ENCODE peak calls at places on chromosomes 6 and 20, in nine cellular contexts. One of them, this sample, is unnamed.

GRCh38 chr6:27811383-27811782 is 100.8 kb downstream of the OR2B2 start:
- DNase-seq in iris pigment epithelial cell: no peak
- DNase-seq in Caki2: peak
- DNase-seq in omental fat pad: no peak
- DNase-seq in HepG2: no peak
- DNase-seq in amygdala: no peak
- DNase-seq in CD8-positive, alpha-beta memory T cell: no peak
- DNase-seq in heart right ventricle: no peak
- DNase-seq in left cardiac atrium: no peak
- DNase-seq in this sample: no peak

GRCh38 chr6:94769197-94769596 is 808.1 kb upstream of the MANEA start:
- DNase-seq in CD8-positive, alpha-beta memory T cell: no peak
- DNase-seq in amygdala: no peak
- DNase-seq in Caki2: no peak
- DNase-seq in iris pigment epithelial cell: no peak
- DNase-seq in heart right ventricle: no peak
- DNase-seq in HepG2: no peak
- DNase-seq in omental fat pad: no peak
- DNase-seq in left cardiac atrium: no peak
- DNase-seq in this sample: no peak

GRCh38 chr6:1023229-1023628 is 288.7 kb upstream of the FOXQ1 start:
- DNase-seq in amygdala: no peak
- DNase-seq in left cardiac atrium: no peak
- DNase-seq in iris pigment epithelial cell: no peak
- DNase-seq in CD8-positive, alpha-beta memory T cell: no peak
- DNase-seq in omental fat pad: no peak
- DNase-seq in HepG2: no peak
- DNase-seq in heart right ventricle: no peak
- DNase-seq in Caki2: no peak
- DNase-seq in this sample: no peak

GRCh38 chr20:24741673-24742072 is 207.4 kb upstream of the CST7 start:
- DNase-seq in iris pigment epithelial cell: no peak
- DNase-seq in amygdala: no peak
- DNase-seq in CD8-positive, alpha-beta memory T cell: no peak
- DNase-seq in left cardiac atrium: no peak
- DNase-seq in Caki2: no peak
- DNase-seq in omental fat pad: no peak
- DNase-seq in heart right ventricle: no peak
- DNase-seq in HepG2: no peak
- DNase-seq in this sample: no peak

GRCh38 chr20:31652917-31653385 is 15.2 kb downstream of the COX4I2 start:
- DNase-seq in left cardiac atrium: no peak
- DNase-seq in amygdala: no peak
- DNase-seq in HepG2: no peak
- DNase-seq in heart right ventricle: no peak
- DNase-seq in omental fat pad: no peak
- DNase-seq in iris pigment epithelial cell: peak
- DNase-seq in Caki2: no peak
- DNase-seq in CD8-positive, alpha-beta memory T cell: no peak
- DNase-seq in this sample: peak

GRCh38 chr20:21936261-21936660 is 230.8 kb downstream of the PAX1 start:
- DNase-seq in Caki2: no peak
- DNase-seq in heart right ventricle: no peak
- DNase-seq in amygdala: no peak
- DNase-seq in left cardiac atrium: no peak
- DNase-seq in HepG2: no peak
- DNase-seq in iris pigment epithelial cell: no peak
- DNase-seq in omental fat pad: no peak
- DNase-seq in CD8-positive, alpha-beta memory T cell: no peak
- DNase-seq in this sample: no peak

GRCh38 chr6:75236630-75237029 is 7.0 kb downstream of the COX7A2 start:
- DNase-seq in omental fat pad: no peak
- DNase-seq in CD8-positive, alpha-beta memory T cell: no peak
- DNase-seq in amygdala: no peak
- DNase-seq in heart right ventricle: no peak
- DNase-seq in iris pigment epithelial cell: no peak
- DNase-seq in HepG2: no peak
- DNase-seq in Caki2: no peak
- DNase-seq in left cardiac atrium: no peak
- DNase-seq in this sample: no peak

GRCh38 chr20:23626040-23626620 is 11.6 kb downstream of the CST3 start:
- DNase-seq in iris pigment epithelial cell: peak
- DNase-seq in heart right ventricle: no peak
- DNase-seq in CD8-positive, alpha-beta memory T cell: no peak
- DNase-seq in HepG2: no peak
- DNase-seq in omental fat pad: no peak
- DNase-seq in Caki2: no peak
- DNase-seq in amygdala: no peak
- DNase-seq in left cardiac atrium: no peak
- DNase-seq in this sample: no peak

GRCh38 chr6:29942275-29943052 is at the start of gene HLA-A:
- DNase-seq in amygdala: peak
- DNase-seq in left cardiac atrium: peak
- DNase-seq in CD8-positive, alpha-beta memory T cell: peak
- DNase-seq in omental fat pad: peak
- DNase-seq in heart right ventricle: peak
- DNase-seq in HepG2: peak
- DNase-seq in iris pigment epithelial cell: peak
- DNase-seq in Caki2: peak
- DNase-seq in this sample: peak

GRCh38 chr20:37295595-37295994 is 6.1 kb downstream of the MANBAL start:
- DNase-seq in Caki2: peak
- DNase-seq in omental fat pad: no peak
- DNase-seq in left cardiac atrium: no peak
- DNase-seq in amygdala: no peak
- DNase-seq in heart right ventricle: no peak
- DNase-seq in CD8-positive, alpha-beta memory T cell: no peak
- DNase-seq in HepG2: no peak
- DNase-seq in iris pigment epithelial cell: no peak
- DNase-seq in this sample: no peak

GRCh38 chr6:107304421-107305025 is 154.8 kb downstream of the PDSS2 start:
- DNase-seq in omental fat pad: no peak
- DNase-seq in HepG2: no peak
- DNase-seq in left cardiac atrium: no peak
- DNase-seq in iris pigment epithelial cell: peak
- DNase-seq in heart right ventricle: no peak
- DNase-seq in Caki2: peak
- DNase-seq in CD8-positive, alpha-beta memory T cell: no peak
- DNase-seq in amygdala: no peak
- DNase-seq in this sample: no peak

GRCh38 chr6:393391-394221 is 2.1 kb downstream of the IRF4 start:
- DNase-seq in HepG2: no peak
- DNase-seq in omental fat pad: no peak
- DNase-seq in left cardiac atrium: no peak
- DNase-seq in Caki2: no peak
- DNase-seq in iris pigment epithelial cell: no peak
- DNase-seq in amygdala: no peak
- DNase-seq in CD8-positive, alpha-beta memory T cell: no peak
- DNase-seq in heart right ventricle: no peak
- DNase-seq in this sample: no peak

GRCh38 chr20:44326391-44327159 is 10.3 kb upstream of the R3HDML start:
- DNase-seq in CD8-positive, alpha-beta memory T cell: no peak
- DNase-seq in iris pigment epithelial cell: no peak
- DNase-seq in HepG2: no peak
- DNase-seq in Caki2: no peak
- DNase-seq in heart right ventricle: no peak
- DNase-seq in omental fat pad: no peak
- DNase-seq in amygdala: no peak
- DNase-seq in left cardiac atrium: no peak
- DNase-seq in this sample: no peak

GRCh38 chr6:156710479-156710878 is 66.7 kb upstream of the ARID1B start:
- DNase-seq in Caki2: no peak
- DNase-seq in heart right ventricle: no peak
- DNase-seq in omental fat pad: no peak
- DNase-seq in CD8-positive, alpha-beta memory T cell: no peak
- DNase-seq in left cardiac atrium: no peak
- DNase-seq in iris pigment epithelial cell: peak
- DNase-seq in amygdala: no peak
- DNase-seq in HepG2: no peak
- DNase-seq in this sample: no peak

GRCh38 chr6:41780623-41781301 is at the start of gene PRICKLE4:
- DNase-seq in left cardiac atrium: peak
- DNase-seq in iris pigment epithelial cell: peak
- DNase-seq in heart right ventricle: peak
- DNase-seq in Caki2: peak
- DNase-seq in CD8-positive, alpha-beta memory T cell: peak
- DNase-seq in HepG2: no peak
- DNase-seq in amygdala: no peak
- DNase-seq in omental fat pad: no peak
- DNase-seq in this sample: peak

GRCh38 chr20:610130-611046 is at the start of gene TCF15:
- DNase-seq in amygdala: no peak
- DNase-seq in iris pigment epithelial cell: peak
- DNase-seq in HepG2: no peak
- DNase-seq in Caki2: no peak
- DNase-seq in omental fat pad: no peak
- DNase-seq in heart right ventricle: peak
- DNase-seq in left cardiac atrium: peak
- DNase-seq in CD8-positive, alpha-beta memory T cell: no peak
- DNase-seq in this sample: peak

GRCh38 chr6:5290500-5290899 is 29.2 kb downstream of the FARS2 start:
- DNase-seq in CD8-positive, alpha-beta memory T cell: no peak
- DNase-seq in HepG2: peak
- DNase-seq in iris pigment epithelial cell: no peak
- DNase-seq in amygdala: no peak
- DNase-seq in left cardiac atrium: no peak
- DNase-seq in Caki2: no peak
- DNase-seq in omental fat pad: no peak
- DNase-seq in heart right ventricle: no peak
- DNase-seq in this sample: no peak

GRCh38 chr20:19482726-19483125 is 270.3 kb downstream of the SLC24A3 start:
- DNase-seq in left cardiac atrium: no peak
- DNase-seq in amygdala: no peak
- DNase-seq in CD8-positive, alpha-beta memory T cell: no peak
- DNase-seq in HepG2: no peak
- DNase-seq in iris pigment epithelial cell: no peak
- DNase-seq in heart right ventricle: no peak
- DNase-seq in Caki2: no peak
- DNase-seq in omental fat pad: no peak
- DNase-seq in this sample: no peak

This sample was measured in cerebellum.